ENCODE peak calls at places on chromosomes 4 and X, in five cellular contexts. N is body of pancreas; Z is dermis blood vessel endothelial cell; L is H54; U is activated T-helper 1 cell treated with anti-CD3 and anti-CD28 coated beads, Interleukin-2, amount 50 U/mL, for 16 hours. X is an unnamed sample.

GRCh38 chr4:163875327-163875726 is 380.8 kb downstream of the TMA16 start:
- DNase-seq in N (no peak), Z (no peak), L (no peak), U (no peak), X (no peak)

GRCh38 chr4:142801966-142802365 is 44.1 kb downstream of the INPP4B start:
- DNase-seq in N (no peak), Z (no peak), L (no peak), U (no peak), X (no peak)

GRCh38 chrX:155757366-155757765 is 123.8 kb upstream of the VAMP7 start:
- DNase-seq in N (no peak), Z (no peak), L (no peak), U (no peak), X (no peak)

GRCh38 chr4:119299221-119300071 is 22.5 kb downstream of the FABP2 start:
- DNase-seq in N (no peak), Z (peak), L (no peak), U (no peak), X (no peak)

GRCh38 chr4:173240696-173241095 is 72.1 kb downstream of the GALNT7 start:
- DNase-seq in N (no peak), Z (no peak), L (no peak), U (no peak), X (no peak)

GRCh38 chr4:10962246-10962645 is 277.7 kb upstream of the CLNK start:
- DNase-seq in N (no peak), Z (no peak), L (no peak), U (no peak), X (no peak)

GRCh38 chr4:128163177-128164117 is 102.3 kb downstream of the LARP1B start:
- DNase-seq in N (no peak), Z (peak), L (peak), U (no peak), X (peak)

GRCh38 chr4:20044936-20045335 is 206.8 kb upstream of the SLIT2 start:
- DNase-seq in N (no peak), Z (no peak), L (no peak), U (no peak), X (no peak)

GRCh38 chr4:20844311-20844710 is 144.1 kb downstream of the PACRGL start:
- DNase-seq in N (no peak), Z (no peak), L (no peak), U (no peak), X (no peak)

GRCh38 chr4:42632653-42633382 is 24.1 kb downstream of the ATP8A1 start:
- DNase-seq in N (no peak), Z (no peak), L (no peak), U (no peak), X (no peak)

GRCh38 chr4:176896211-176896610 is 103.5 kb upstream of the VEGFC start:
- DNase-seq in N (no peak), Z (no peak), L (no peak), U (no peak), X (no peak)